ENCODE peak calls at places on chromosomes 1 and 21, in ten cellular contexts. O is GM12878, B is HCT116, G is SK-N-SH, U is prostate gland, N is vagina, T is H1, X is GM23338, L is transverse colon, F is sigmoid colon. I is an unnamed sample. For H3K4me1, the result is how much of the 10 kb centered on the place peaks cover.

GRCh38 chr1:54245501-54245900 is 45.5 kb downstream of the MRPL37 start:
- DNase-seq in O (no peak), B (no peak), G (peak), U (no peak), N (no peak), T (no peak), X (no peak), L (no peak), F (no peak), I (no peak)

GRCh38 chr1:73593379-73593778 is 604.6 kb downstream of the LRRIQ3 start:
- DNase-seq in O (no peak), B (no peak), G (no peak), U (peak), N (no peak), T (no peak), X (peak), L (peak), F (no peak), I (no peak)

GRCh38 chr1:86067626-86068025 is 88.9 kb downstream of the COL24A1 start:
- DNase-seq in O (no peak), B (no peak), G (no peak), U (no peak), N (no peak), T (no peak), X (no peak), L (no peak), F (no peak), I (no peak)

GRCh38 chr1:6870571-6870970 is 85.3 kb downstream of the CAMTA1 start:
- DNase-seq in O (no peak), B (no peak), G (no peak), U (no peak), N (no peak), T (no peak), X (no peak), L (no peak), F (no peak), I (no peak)

GRCh38 chr1:234120327-234120944 is 216.0 kb downstream of the SLC35F3 start:
- DNase-seq in O (no peak), B (no peak), G (no peak), U (no peak), N (no peak), T (no peak), X (no peak), L (no peak), F (no peak), I (no peak)

GRCh38 chr21:44710294-44710665 is 1.1 kb downstream of the TSPEAR start:
- DNase-seq in O (no peak), B (no peak), G (peak), U (no peak), N (peak), T (peak), X (peak), L (no peak), F (no peak), I (no peak)

GRCh38 chr1:159171688-159172501 is 480 bp downstream of the CADM3 start:
- DNase-seq in O (no peak), B (no peak), G (no peak), U (no peak), N (no peak), T (peak), X (peak), L (no peak), F (peak), I (peak)

GRCh38 chr1:165645654-165646366 is 14.8 kb downstream of the MGST3 start:
- DNase-seq in O (no peak), B (peak), G (no peak), U (no peak), N (no peak), T (no peak), X (no peak), L (peak), F (no peak), I (no peak)

GRCh38 chr1:153400244-153400643 is 9.4 kb upstream of the S100A8 start:
- DNase-seq in O (no peak), B (no peak), G (no peak), U (no peak), N (no peak), T (peak), X (peak), L (no peak), F (no peak), I (no peak)

GRCh38 chr1:202501281-202501680 is 152.8 kb downstream of the PPP1R12B start:
- DNase-seq in O (no peak), B (peak), G (peak), U (peak), N (no peak), T (no peak), X (peak), L (no peak), F (no peak), I (no peak)

GRCh38 chr1:159889821-159890252 is 10.1 kb downstream of the CFAP45 start:
- DNase-seq in O (peak), B (no peak), G (peak), U (no peak), N (no peak), T (no peak), X (no peak), L (no peak), F (no peak), I (no peak)

GRCh38 chr1:21587602-21587953 is 78.4 kb downstream of the ALPL start:
- DNase-seq in O (no peak), B (no peak), G (no peak), U (no peak), N (no peak), T (no peak), X (no peak), L (no peak), F (no peak), I (no peak)

GRCh38 chr1:21586926-21587601 is 77.8 kb downstream of the ALPL start:
- DNase-seq in O (no peak), B (peak), G (peak), U (no peak), N (no peak), T (no peak), X (peak), L (peak), F (no peak), I (no peak)

GRCh38 chr1:21586222-21586621 is 77.0 kb downstream of the ALPL start:
- DNase-seq in O (no peak), B (no peak), G (no peak), U (no peak), N (no peak), T (no peak), X (no peak), L (no peak), F (no peak), I (no peak)

GRCh38 chr1:21584096-21584495 is 74.9 kb downstream of the ALPL start:
- DNase-seq in O (no peak), B (no peak), G (no peak), U (no peak), N (no peak), T (no peak), X (no peak), L (no peak), F (no peak), I (no peak)

DNA sequence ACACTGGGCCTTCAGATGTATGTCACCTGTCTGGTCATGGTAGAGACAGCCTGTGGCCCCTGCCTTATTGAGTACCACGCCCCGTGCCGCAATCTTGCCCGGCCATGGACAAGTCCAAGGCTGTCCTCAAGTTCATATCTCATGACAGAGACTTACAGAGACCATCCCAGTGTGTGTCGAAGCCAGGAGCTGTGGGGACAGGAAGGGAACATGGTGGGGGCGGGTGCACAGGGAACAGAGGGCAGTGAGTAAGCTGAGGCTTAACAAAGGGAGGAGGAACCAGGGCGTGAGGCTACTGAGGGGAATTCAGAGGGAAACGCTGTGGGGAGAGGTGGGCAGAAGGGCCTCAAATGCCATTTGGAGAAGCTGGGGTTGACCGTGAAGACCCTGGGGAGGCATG is 75.8 kb downstream of the ALPL start:
- DNase-seq in O (no peak), B (no peak), G (no peak), U (no peak), N (no peak), T (no peak), X (no peak), L (no peak), F (no peak), I (no peak)
- H3K4me1 ChIP-seq in O (under half), B (under half), G (under half), U (under half), N (under half), T (under half), X (under half), L (under half), F (under half), I (under half)

DNA sequence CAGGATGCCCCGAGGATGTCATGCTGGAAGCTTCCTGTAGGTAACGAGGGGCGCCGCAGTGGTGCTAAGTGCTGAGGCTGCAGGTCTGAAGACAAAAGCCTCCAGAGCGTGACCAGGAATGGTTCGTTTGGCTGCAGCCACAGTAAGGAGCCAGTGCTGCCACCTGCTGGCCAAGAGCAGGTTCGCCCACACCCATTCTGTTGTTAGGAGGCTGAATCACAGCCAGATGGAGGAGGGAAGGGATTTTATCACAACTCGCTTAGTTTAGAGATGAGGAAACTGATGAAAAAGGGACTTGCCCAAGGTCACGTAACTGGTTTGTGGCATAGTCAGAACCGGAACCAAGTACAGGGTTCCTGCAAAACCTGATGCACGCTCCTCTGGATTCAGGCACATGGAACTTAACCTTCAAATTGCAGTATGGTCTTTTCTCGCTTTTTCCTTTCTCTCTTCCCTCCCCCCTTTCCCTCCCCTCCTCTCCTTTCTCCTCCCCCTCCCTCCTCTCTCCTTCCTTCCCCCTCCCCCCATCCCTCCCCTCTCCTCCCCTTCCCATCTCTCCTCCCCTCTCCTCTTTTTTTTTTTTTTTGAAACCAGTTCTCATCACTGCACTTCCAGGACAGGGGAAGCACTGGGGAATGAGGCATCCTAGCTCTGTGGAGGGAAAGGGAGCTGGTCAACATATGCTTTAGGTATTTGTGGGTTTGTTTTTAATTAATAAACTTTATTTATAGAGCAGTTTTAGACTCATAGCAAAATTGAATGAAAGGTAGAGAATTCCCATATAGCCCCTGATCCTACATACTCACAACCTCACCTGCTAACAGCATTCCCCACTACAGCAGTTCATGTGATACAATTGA is 81.8 kb downstream of the MPZL1 start:
- DNase-seq in O (peak), B (peak), G (peak), U (peak), N (no peak), T (peak), X (peak), L (peak), F (peak), I (peak)
- TF ChIP-seq POLR2AphosphoS5 in O (no peak), B (no peak), G (no peak), U (peak), N (peak), T (peak), X (no peak), L (no peak), F (no peak), I (peak)

GRCh38 chr1:169108897-169109560 is 2.5 kb downstream of the ATP1B1 start:
- DNase-seq in O (no peak), B (no peak), G (peak), U (peak), N (no peak), T (no peak), X (peak), L (peak), F (peak), I (no peak)
- H3K4me3 ChIP-seq in O (peak), B (peak), G (peak), U (peak), N (peak), T (no peak), X (peak), L (peak), F (peak), I (peak)

GRCh38 chr1:23099171-23099536 is 69.5 kb downstream of the LUZP1 start:
- DNase-seq in O (no peak), B (no peak), G (no peak), U (no peak), N (no peak), T (no peak), X (no peak), L (no peak), F (no peak), I (no peak)

GRCh38 chr1:23101101-23101827 is 67.4 kb downstream of the LUZP1 start:
- DNase-seq in O (no peak), B (no peak), G (no peak), U (no peak), N (no peak), T (no peak), X (no peak), L (no peak), F (no peak), I (no peak)

GRCh38 chr1:23101891-23102688 is 66.6 kb downstream of the LUZP1 start:
- DNase-seq in O (no peak), B (no peak), G (no peak), U (no peak), N (no peak), T (no peak), X (no peak), L (no peak), F (no peak), I (no peak)

GRCh38 chr1:23100074-23100748 is 68.4 kb downstream of the LUZP1 start:
- DNase-seq in O (no peak), B (no peak), G (peak), U (no peak), N (no peak), T (no peak), X (peak), L (no peak), F (peak), I (no peak)

GRCh38 chr1:23103001-23103879 is 65.4 kb downstream of the LUZP1 start:
- DNase-seq in O (no peak), B (peak), G (no peak), U (no peak), N (no peak), T (no peak), X (no peak), L (peak), F (no peak), I (no peak)
- H3K4me1 ChIP-seq in O (under half), B (half or more), G (under half), U (under half), N (under half), T (under half), X (under half), L (under half), F (under half), I (half or more)